ENCODE peak calls at places on chromosome 13, in ten cellular contexts. K is tibial artery, O is hepatocyte, S is heart right ventricle, T is pancreas, N is H9, J is cardiac muscle cell, F is left ventricle myocardium inferior, H is neural progenitor cell, Z is upper lobe of right lung. A is an unnamed sample. For H3K4me1, the result is how much of the 10 kb centered on the place peaks cover.

GRCh38 chr13:23654111-23655110 is 84.2 kb downstream of the TNFRSF19 start:
- DNase-seq in H (no peak), S (peak), K (no peak), F (peak), T (no peak), Z (no peak), J (peak), N (no peak), O (no peak), A (no peak)

GRCh38 chr13:97945792-97946419 is 7.6 kb upstream of the IPO5 start:
- DNase-seq in F (no peak), S (no peak), J (no peak), N (no peak), H (no peak), K (no peak), T (no peak), Z (no peak), O (no peak), A (no peak)

GRCh38 chr13:78602561-78603239 is 652 bp downstream of the POU4F1 start:
- DNase-seq in Z (no peak), O (no peak), K (no peak), F (no peak), N (peak), H (peak), T (no peak), S (no peak), J (no peak), A (peak)

GRCh38 chr13:32115069-32115468 is 83.5 kb downstream of the FRY start:
- DNase-seq in T (no peak), O (no peak), Z (no peak), J (no peak), S (no peak), H (no peak), K (no peak), N (no peak), F (no peak), A (no peak)

GRCh38 chr13:94020426-94020825 is 459.1 kb downstream of the DCT start:
- DNase-seq in S (no peak), T (no peak), Z (no peak), J (no peak), N (no peak), F (no peak), O (no peak), H (no peak), K (no peak), A (no peak)

GRCh38 chr13:59673301-59673700 is 490.4 kb downstream of the DIAPH3 start:
- DNase-seq in F (no peak), Z (no peak), T (no peak), J (peak), H (peak), O (no peak), N (no peak), S (no peak), K (no peak), A (no peak)

GRCh38 chr13:48748681-48749080 is 95.0 kb downstream of the CYSLTR2 start:
- DNase-seq in F (no peak), T (no peak), K (no peak), H (no peak), O (no peak), S (no peak), J (no peak), Z (no peak), N (no peak), A (no peak)

GRCh38 chr13:50923272-50923671 is 13.7 kb downstream of the RNASEH2B start:
- DNase-seq in S (no peak), O (no peak), Z (no peak), F (no peak), H (no peak), K (no peak), N (no peak), J (no peak), T (no peak), A (no peak)

GRCh38 chr13:109999659-110000533 is 213.5 kb upstream of the IRS2 start:
- DNase-seq in F (no peak), H (peak), O (no peak), S (no peak), J (no peak), K (no peak), T (no peak), Z (no peak), N (no peak), A (peak)

GRCh38 chr13:59409651-59410200 is 754.0 kb downstream of the DIAPH3 start:
- DNase-seq in T (no peak), S (no peak), J (no peak), F (no peak), O (no peak), Z (no peak), N (peak), K (no peak), H (peak), A (peak)

GRCh38 chr13:77143325-77143907 is 116.5 kb upstream of the FBXL3 start:
- DNase-seq in N (no peak), H (no peak), J (peak), T (no peak), F (no peak), S (no peak), Z (no peak), K (no peak), O (peak), A (no peak)

GRCh38 chr13:72808917-72809500 is 27.1 kb downstream of the PIBF1 start:
- DNase-seq in H (peak), N (no peak), K (no peak), Z (no peak), O (peak), J (peak), S (no peak), F (no peak), T (no peak), A (peak)

GRCh38 chr13:37656247-37656940 is 57.8 kb upstream of the POSTN start:
- DNase-seq in J (peak), N (no peak), H (no peak), F (no peak), S (no peak), Z (no peak), O (peak), T (no peak), K (peak), A (no peak)

GRCh38 chr13:88648598-88649373 is 977.6 kb downstream of the SLITRK5 start:
- DNase-seq in Z (no peak), H (no peak), J (no peak), F (no peak), N (no peak), O (no peak), S (no peak), K (no peak), T (no peak), A (no peak)

GRCh38 chr13:64723735-64724134 is 2506.4 kb downstream of the PCDH9 start:
- DNase-seq in H (no peak), J (peak), Z (no peak), K (no peak), O (peak), F (no peak), N (no peak), T (no peak), S (no peak), A (peak)

GRCh38 chr13:35140831-35141230 is 198.8 kb downstream of the NBEA start:
- DNase-seq in T (no peak), S (no peak), F (no peak), K (no peak), O (no peak), H (no peak), N (no peak), Z (no peak), J (no peak), A (no peak)

GRCh38 chr13:93690139-93690538 is 463.5 kb downstream of the GPC6 start:
- DNase-seq in H (peak), T (no peak), O (peak), K (no peak), Z (no peak), N (no peak), J (peak), S (no peak), F (no peak), A (peak)

GRCh38 chr13:50144473-50145160 is 129.4 kb downstream of the KCNRG start:
- DNase-seq in H (no peak), K (no peak), J (no peak), T (no peak), F (no peak), N (no peak), S (no peak), O (no peak), Z (no peak), A (no peak)

GRCh38 chr13:34943675-34944634 is 1.9 kb downstream of the NBEA start:
- DNase-seq in Z (no peak), J (no peak), O (no peak), F (no peak), N (no peak), K (no peak), H (no peak), S (no peak), T (no peak), A (no peak)

GRCh38 chr13:89568746-89569145 is 1778.7 kb upstream of the MIR17HG start:
- DNase-seq in H (no peak), O (no peak), Z (no peak), S (no peak), F (no peak), T (no peak), N (no peak), K (no peak), J (no peak), A (no peak)

GRCh38 chr13:34672631-34673030 is 269.4 kb upstream of the NBEA start:
- DNase-seq in N (no peak), K (no peak), T (no peak), S (no peak), Z (no peak), O (no peak), H (no peak), J (peak), F (no peak), A (no peak)

GRCh38 chr13:32645854-32646253 is 59.6 kb downstream of the PDS5B start:
- DNase-seq in Z (no peak), H (no peak), N (no peak), J (no peak), F (no peak), S (no peak), K (no peak), T (no peak), O (no peak), A (no peak)

GRCh38 chr13:109918179-109918651 is 131.8 kb upstream of the IRS2 start:
- DNase-seq in T (no peak), N (no peak), S (no peak), Z (no peak), H (peak), K (peak), J (no peak), F (no peak), O (peak), A (no peak)

GRCh38 chr13:24864579-24864978 is 100.6 kb downstream of the RNF17 start:
- DNase-seq in K (no peak), S (no peak), H (no peak), N (no peak), F (no peak), Z (no peak), J (no peak), T (no peak), O (no peak), A (no peak)
- H3K4me1 ChIP-seq in K (under half), S (under half), H (under half), N (under half), F (under half), Z (under half), J (under half), T (under half), O (under half), A (under half)

GRCh38 chr13:62360609-62361008 is 945.0 kb upstream of the PCDH20 start:
- DNase-seq in O (no peak), S (no peak), F (no peak), K (no peak), T (no peak), H (no peak), J (no peak), N (no peak), Z (no peak), A (no peak)

GRCh38 chr13:62358646-62358932 is 942.9 kb upstream of the PCDH20 start:
- DNase-seq in J (no peak), N (no peak), K (no peak), F (no peak), Z (no peak), T (no peak), H (no peak), S (no peak), O (no peak), A (no peak)

GRCh38 chr13:62356977-62357376 is 941.3 kb upstream of the PCDH20 start:
- DNase-seq in O (no peak), J (no peak), T (no peak), K (no peak), H (no peak), Z (no peak), N (no peak), S (no peak), F (no peak), A (no peak)

GRCh38 chr13:62357887-62358645 is 942.4 kb upstream of the PCDH20 start:
- DNase-seq in H (peak), K (no peak), Z (no peak), S (no peak), T (peak), N (peak), O (peak), J (peak), F (no peak), A (peak)
- TF ChIP-seq CTCF in H (peak), K (no peak), Z (no peak), S (no peak), T (no peak), N (peak), O (peak), J (peak), F (no peak), A (peak)

GRCh38 chr13:28325022-28325421 is 169.9 kb downstream of the FLT1 start:
- DNase-seq in J (peak), Z (no peak), K (no peak), S (no peak), T (no peak), F (no peak), H (no peak), O (no peak), N (no peak), A (no peak)
- H3K4me1 ChIP-seq in J (under half), Z (under half), K (under half), S (half or more), T (under half), F (half or more), H (under half), O (under half), N (under half), A (under half)

GRCh38 chr13:45194081-45194939 is 6.5 kb downstream of the KCTD4 start:
- DNase-seq in N (peak), F (peak), Z (no peak), O (peak), J (peak), K (no peak), T (peak), S (peak), H (peak), A (peak)
- TF ChIP-seq CTCF in N (peak), F (peak), Z (peak), O (peak), J (peak), K (peak), T (no peak), S (peak), H (peak), A (peak)

DNA sequence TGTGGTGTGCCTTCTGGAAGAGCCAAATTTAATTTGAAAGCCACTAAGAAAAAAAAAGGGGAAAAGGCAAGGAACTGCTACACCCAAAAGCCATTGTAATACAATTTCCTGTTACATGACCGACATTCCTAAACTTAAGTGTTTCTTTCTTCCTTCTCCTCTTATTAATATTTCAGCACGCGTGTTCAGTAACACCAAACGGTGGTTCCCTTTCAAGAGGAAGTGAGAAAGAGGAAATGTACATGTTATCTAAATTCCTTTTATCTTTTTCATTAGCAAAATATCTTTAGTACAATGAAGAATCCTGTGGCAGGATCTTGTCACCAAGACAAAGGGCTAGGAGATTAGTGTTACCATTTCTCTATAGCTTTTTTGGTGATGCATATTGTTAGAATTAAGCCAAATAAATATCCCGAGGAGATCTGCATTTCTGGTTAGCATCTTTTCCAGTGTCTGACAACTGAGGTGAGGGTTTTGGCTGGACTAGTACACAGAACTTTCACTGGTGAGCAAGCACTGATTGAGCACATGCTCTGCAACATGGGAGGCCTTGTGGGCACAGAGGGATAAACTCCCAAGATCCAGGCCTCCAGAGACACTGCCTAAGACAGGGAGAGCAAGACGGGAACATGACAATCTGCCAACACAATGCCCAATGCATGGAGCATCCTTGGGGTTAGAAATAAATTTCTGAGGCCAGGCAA is 22.1 kb downstream of the LATS2 start:
- DNase-seq in H (no peak), F (no peak), J (peak), S (no peak), N (no peak), Z (no peak), O (no peak), T (no peak), K (peak), A (no peak)
- H3K4me1 ChIP-seq in H (under half), F (half or more), J (under half), S (half or more), N (under half), Z (half or more), O (under half), T (under half), K (under half), A (under half)

DNA sequence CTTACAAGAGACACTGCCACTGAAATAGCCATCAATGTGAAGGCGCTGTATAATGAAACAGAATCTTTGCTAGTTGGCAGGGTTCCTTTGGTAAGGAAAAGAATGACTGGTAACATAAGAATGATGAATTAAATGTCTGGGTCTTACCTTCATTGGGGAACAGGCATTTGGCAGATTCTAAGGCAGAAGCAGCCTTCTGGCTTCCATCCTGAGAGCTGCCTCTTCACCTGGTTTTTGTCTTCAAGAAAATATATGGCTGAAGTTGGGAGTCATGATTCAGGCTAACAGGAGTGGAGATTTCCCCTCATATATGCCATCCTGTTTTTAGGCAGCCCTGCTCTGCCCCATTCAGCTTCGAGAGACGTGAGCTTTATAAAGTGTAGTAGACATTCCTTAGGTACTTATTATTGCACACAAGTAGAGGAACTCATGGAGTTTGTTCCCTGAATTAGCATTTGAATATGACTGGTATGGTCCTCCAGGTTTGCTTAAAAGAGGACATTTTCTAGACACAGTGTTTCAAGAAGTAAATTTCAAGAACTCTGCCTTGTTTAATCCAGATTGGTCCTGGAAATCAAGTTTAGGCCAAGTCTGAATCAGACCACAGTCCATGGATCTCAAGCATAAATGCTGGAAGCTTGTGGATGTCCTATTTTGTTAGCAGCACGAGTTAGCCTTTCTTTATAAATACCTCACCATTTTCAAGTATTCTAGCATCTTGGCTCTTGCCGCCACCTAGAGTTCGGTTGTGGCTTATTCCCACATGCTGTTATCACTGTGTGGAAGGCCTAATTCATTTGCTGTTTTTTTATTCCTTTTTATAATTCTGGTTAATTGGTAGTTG is 56.2 kb upstream of the AKAP11 start:
- DNase-seq in O (peak), N (peak), S (no peak), Z (no peak), J (peak), T (no peak), F (no peak), H (peak), K (no peak), A (peak)
- TF ChIP-seq CTCF in O (peak), N (peak), S (peak), Z (peak), J (peak), T (peak), F (peak), H (peak), K (no peak), A (peak)

DNA sequence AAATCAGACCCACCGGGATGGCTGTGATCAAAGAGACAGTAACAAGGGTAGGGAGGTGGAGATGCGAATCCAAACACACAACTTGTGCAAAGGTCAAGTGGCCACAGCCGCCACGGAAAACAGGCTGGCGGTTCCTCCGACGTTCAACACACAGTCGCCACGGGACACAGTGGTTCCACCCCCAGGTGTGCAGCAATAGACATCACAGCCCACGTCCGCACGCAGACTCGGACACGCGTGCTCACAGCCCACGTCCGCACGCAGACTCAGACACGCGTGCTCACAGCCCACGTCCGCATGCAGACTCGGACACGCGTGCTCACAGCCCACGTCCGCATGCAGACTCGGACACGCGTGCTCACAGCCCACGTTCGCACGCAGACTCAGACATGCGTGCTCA is 70.1 kb downstream of the RASA3 start:
- DNase-seq in T (no peak), H (no peak), K (no peak), O (no peak), S (no peak), N (no peak), Z (no peak), J (no peak), F (no peak), A (no peak)
- H3K4me1 ChIP-seq in T (under half), H (under half), K (under half), O (under half), S (half or more), N (under half), Z (half or more), J (under half), F (half or more), A (under half)